ENCODE peak calls at places on chromosomes 2 and 18, in eight cellular contexts. F is left ventricle myocardium inferior; N is Peyer's patch; W is CD8-positive, alpha-beta T cell; E is heart right ventricle; D is Karpas-422; U is brain microvascular endothelial cell; T is cardiac muscle cell. I is an unnamed sample.

GRCh38 chr2:114762986-114763385 is 320.5 kb downstream of the DPP10 start:
- DNase-seq in F (peak), N (no peak), W (no peak), E (peak), D (no peak), U (no peak), T (peak), I (no peak)

GRCh38 chr2:109031481-109032228 is 42.6 kb upstream of the EDAR start:
- DNase-seq in F (peak), N (peak), W (peak), E (peak), D (no peak), U (peak), T (peak), I (no peak)

GRCh38 chr2:156933580-156934225 is 323.8 kb upstream of the GALNT5 start:
- DNase-seq in F (no peak), N (no peak), W (no peak), E (no peak), D (no peak), U (no peak), T (no peak), I (no peak)

GRCh38 chr2:61550375-61551209 is 12.4 kb upstream of the XPO1 start:
- DNase-seq in F (no peak), N (no peak), W (no peak), E (no peak), D (no peak), U (peak), T (no peak), I (no peak)

GRCh38 chr2:214034417-214034816 is 376.4 kb upstream of the VWC2L start:
- DNase-seq in F (no peak), N (no peak), W (no peak), E (no peak), D (no peak), U (no peak), T (no peak), I (no peak)

GRCh38 chr2:177983183-177983788 is 89.3 kb downstream of the PDE11A start:
- DNase-seq in F (no peak), N (peak), W (no peak), E (no peak), D (peak), U (peak), T (peak), I (no peak)

GRCh38 chr2:134231965-134232340 is 21.9 kb upstream of the MGAT5 start:
- DNase-seq in F (no peak), N (no peak), W (no peak), E (no peak), D (no peak), U (peak), T (no peak), I (no peak)

GRCh38 chr18:64419156-64419555 is 270.3 kb upstream of the LINC00305 start:
- DNase-seq in F (no peak), N (no peak), W (no peak), E (no peak), D (no peak), U (no peak), T (no peak), I (no peak)

GRCh38 chr2:13289310-13289709 is 572.6 kb downstream of the TRIB2 start:
- DNase-seq in F (no peak), N (no peak), W (no peak), E (no peak), D (no peak), U (no peak), T (no peak), I (no peak)

GRCh38 chr18:50880108-50880465 is 1.2 kb downstream of the ME2 start:
- DNase-seq in F (no peak), N (no peak), W (no peak), E (no peak), D (peak), U (no peak), T (no peak), I (no peak)

GRCh38 chr18:48227206-48227605 is 182.0 kb downstream of the ZBTB7C start:
- DNase-seq in F (no peak), N (no peak), W (no peak), E (no peak), D (no peak), U (no peak), T (no peak), I (no peak)

GRCh38 chr2:15927546-15928218 is 12.7 kb upstream of the MYCN start:
- DNase-seq in F (no peak), N (no peak), W (no peak), E (no peak), D (no peak), U (no peak), T (no peak), I (no peak)

GRCh38 chr2:127397568-127398238 is 9.9 kb upstream of the MAP3K2 start:
- DNase-seq in F (no peak), N (no peak), W (no peak), E (no peak), D (no peak), U (no peak), T (no peak), I (no peak)

GRCh38 chr2:20300656-20301055 is 50.0 kb downstream of the PUM2 start:
- DNase-seq in F (no peak), N (no peak), W (no peak), E (no peak), D (no peak), U (no peak), T (no peak), I (no peak)

GRCh38 chr2:238449909-238450417 is 23.2 kb downstream of the ASB1 start:
- DNase-seq in F (peak), N (peak), W (no peak), E (peak), D (no peak), U (no peak), T (no peak), I (peak)

GRCh38 chr2:170409164-170409535 is 231.2 kb downstream of the MYO3B start:
- DNase-seq in F (peak), N (peak), W (peak), E (peak), D (peak), U (peak), T (peak), I (no peak)

GRCh38 chr2:194333091-194333490 is 1323.9 kb upstream of the SLC39A10 start:
- DNase-seq in F (no peak), N (no peak), W (no peak), E (no peak), D (no peak), U (no peak), T (no peak), I (no peak)

GRCh38 chr2:168712053-168712452 is 90.4 kb upstream of the NOSTRIN start:
- DNase-seq in F (no peak), N (no peak), W (no peak), E (no peak), D (peak), U (no peak), T (no peak), I (no peak)

GRCh38 chr2:68236080-68236734 is 16.1 kb downstream of the PPP3R1 start:
- DNase-seq in F (no peak), N (no peak), W (no peak), E (no peak), D (no peak), U (no peak), T (no peak), I (no peak)

GRCh38 chr18:73842795-73843394 is 304.7 kb downstream of the FBXO15 start:
- DNase-seq in F (no peak), N (peak), W (no peak), E (peak), D (peak), U (peak), T (peak), I (no peak)

DNA sequence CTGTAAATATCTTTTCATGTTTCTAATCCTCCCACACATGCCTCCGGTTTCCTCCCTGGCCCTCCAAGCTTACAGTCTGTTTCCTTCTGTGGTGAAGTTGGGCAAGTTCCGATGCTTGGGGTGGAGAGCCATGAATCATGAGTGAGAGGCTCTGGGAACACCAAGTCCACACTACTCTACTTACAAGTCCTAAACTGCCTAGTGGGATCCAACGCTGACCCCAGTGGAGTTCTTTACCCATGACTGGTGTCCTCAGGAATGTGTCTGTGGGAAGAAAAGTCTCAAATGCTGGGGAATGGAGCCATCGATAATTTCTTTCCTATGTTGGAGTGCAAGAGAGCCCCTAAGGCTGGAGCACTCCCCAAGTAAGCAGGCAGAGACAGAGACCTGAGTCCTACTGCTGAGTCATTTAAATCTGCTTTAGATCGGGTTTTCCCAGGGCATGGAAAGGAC is 73.5 kb upstream of the KLF7 start:
- DNase-seq in F (peak), N (peak), W (no peak), E (no peak), D (no peak), U (peak), T (no peak), I (no peak)
- H3K27ac ChIP-seq in F (peak), N (no peak), W (no peak), E (peak), D (no peak), U (peak), T (no peak), I (no peak)

GRCh38 chr2:197286805-197287595 is 23.6 kb downstream of the ANKRD44 start:
- DNase-seq in F (no peak), N (peak), W (no peak), E (no peak), D (peak), U (peak), T (no peak), I (no peak)
- H3K27ac ChIP-seq in F (peak), N (peak), W (peak), E (peak), D (no peak), U (no peak), T (no peak), I (peak)

GRCh38 chr2:42117923-42118758 is 51.0 kb upstream of the EML4 start:
- DNase-seq in F (no peak), N (no peak), W (no peak), E (no peak), D (peak), U (peak), T (no peak), I (no peak)
- H3K27ac ChIP-seq in F (peak), N (no peak), W (no peak), E (peak), D (no peak), U (peak), T (peak), I (peak)

GRCh38 chr2:29009270-29009669 is 28.2 kb downstream of the TOGARAM2 start:
- DNase-seq in F (no peak), N (no peak), W (no peak), E (no peak), D (no peak), U (no peak), T (no peak), I (no peak)
- H3K27ac ChIP-seq in F (peak), N (peak), W (peak), E (peak), D (no peak), U (no peak), T (no peak), I (no peak)

GRCh38 chr2:234309431-234309830 is 187.4 kb downstream of the ARL4C start:
- DNase-seq in F (no peak), N (no peak), W (no peak), E (no peak), D (no peak), U (no peak), T (no peak), I (no peak)

GRCh38 chr2:234310166-234310565 is 186.7 kb downstream of the ARL4C start:
- DNase-seq in F (no peak), N (no peak), W (no peak), E (no peak), D (no peak), U (no peak), T (no peak), I (no peak)

GRCh38 chr2:234308073-234308813 is 188.6 kb downstream of the ARL4C start:
- DNase-seq in F (no peak), N (no peak), W (no peak), E (no peak), D (peak), U (peak), T (no peak), I (no peak)

GRCh38 chr2:234307322-234307961 is 189.4 kb downstream of the ARL4C start:
- DNase-seq in F (no peak), N (no peak), W (no peak), E (no peak), D (no peak), U (no peak), T (no peak), I (no peak)

DNA sequence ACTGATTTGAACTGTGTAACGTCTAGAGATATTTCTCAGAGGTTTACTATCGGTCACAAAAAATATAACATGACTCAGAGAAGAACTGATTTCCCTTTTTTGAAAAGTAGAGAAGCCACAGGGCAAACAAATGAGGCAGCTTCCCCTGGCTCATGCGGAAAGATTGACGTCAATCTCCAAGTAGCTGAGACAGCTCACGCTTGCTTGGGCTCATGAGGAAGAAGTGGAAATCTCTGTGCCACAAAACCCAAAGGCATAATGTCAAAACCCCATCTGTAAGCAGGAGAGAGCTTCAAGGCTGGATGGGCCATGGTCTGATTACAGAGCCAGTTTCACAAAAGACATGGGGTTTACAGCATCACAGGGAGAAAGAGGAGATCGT is 188.1 kb downstream of the ARL4C start:
- DNase-seq in F (no peak), N (peak), W (peak), E (no peak), D (peak), U (peak), T (no peak), I (no peak)
- H3K27ac ChIP-seq in F (no peak), N (no peak), W (peak), E (peak), D (no peak), U (peak), T (no peak), I (no peak)

GRCh38 chr2:112666764-112667122 is 21.0 kb downstream of the SLC20A1 start:
- DNase-seq in F (no peak), N (no peak), W (no peak), E (no peak), D (no peak), U (no peak), T (no peak), I (no peak)
- H3K27ac ChIP-seq in F (no peak), N (no peak), W (no peak), E (no peak), D (no peak), U (no peak), T (no peak), I (no peak)

I was measured in caudate nucleus.